ENCODE peak calls at places on chromosomes 4 and X, in six cellular contexts. One of them, this sample, is unnamed.

GRCh38 chrX:37686348-37686736 is 751 bp downstream of the XK start:
- DNase-seq in stimulated activated CD4-positive, alpha-beta T cell treated with anti-CD3 and anti-CD28 coated beads, Interleukin-15, amount 100 ng/mL, for 24 hours: no peak
- DNase-seq in bronchial epithelial cell: no peak
- DNase-seq in IMR-90: no peak
- DNase-seq in amygdala: no peak
- DNase-seq in RWPE1: no peak
- DNase-seq in this sample: no peak

GRCh38 chr4:25966171-25966570 is 52.2 kb downstream of the SMIM20 start:
- DNase-seq in IMR-90: peak; percentile 77
- DNase-seq in amygdala: no peak
- DNase-seq in RWPE1: no peak
- DNase-seq in stimulated activated CD4-positive, alpha-beta T cell treated with anti-CD3 and anti-CD28 coated beads, Interleukin-15, amount 100 ng/mL, for 24 hours: no peak
- DNase-seq in bronchial epithelial cell: no peak
- DNase-seq in this sample: no peak

GRCh38 chr4:186700746-186701145 is 22.9 kb downstream of the FAT1 start:
- DNase-seq in stimulated activated CD4-positive, alpha-beta T cell treated with anti-CD3 and anti-CD28 coated beads, Interleukin-15, amount 100 ng/mL, for 24 hours: no peak
- DNase-seq in RWPE1: no peak
- DNase-seq in bronchial epithelial cell: no peak
- DNase-seq in amygdala: peak; percentile 67
- DNase-seq in IMR-90: peak; percentile 76
- DNase-seq in this sample: no peak

GRCh38 chr4:44563496-44563895 is 87.9 kb downstream of the YIPF7 start:
- DNase-seq in IMR-90: no peak
- DNase-seq in amygdala: no peak
- DNase-seq in RWPE1: no peak
- DNase-seq in stimulated activated CD4-positive, alpha-beta T cell treated with anti-CD3 and anti-CD28 coated beads, Interleukin-15, amount 100 ng/mL, for 24 hours: no peak
- DNase-seq in bronchial epithelial cell: peak; percentile 35
- DNase-seq in this sample: no peak

GRCh38 chr4:101211146-101211553 is 136.2 kb downstream of the PPP3CA start:
- DNase-seq in amygdala: no peak
- DNase-seq in stimulated activated CD4-positive, alpha-beta T cell treated with anti-CD3 and anti-CD28 coated beads, Interleukin-15, amount 100 ng/mL, for 24 hours: no peak
- DNase-seq in IMR-90: peak; percentile 58
- DNase-seq in bronchial epithelial cell: peak; percentile 60
- DNase-seq in RWPE1: peak; percentile 29
- DNase-seq in this sample: no peak

GRCh38 chrX:139126493-139126892 is 404.0 kb upstream of the F9 start:
- DNase-seq in RWPE1: no peak
- DNase-seq in bronchial epithelial cell: peak; percentile 51
- DNase-seq in stimulated activated CD4-positive, alpha-beta T cell treated with anti-CD3 and anti-CD28 coated beads, Interleukin-15, amount 100 ng/mL, for 24 hours: no peak
- DNase-seq in amygdala: no peak
- DNase-seq in IMR-90: no peak
- DNase-seq in this sample: no peak

GRCh38 chr4:77921701-77922100 is 59.1 kb downstream of the MRPL1 start:
- DNase-seq in IMR-90: peak; percentile 96
- DNase-seq in stimulated activated CD4-positive, alpha-beta T cell treated with anti-CD3 and anti-CD28 coated beads, Interleukin-15, amount 100 ng/mL, for 24 hours: no peak
- DNase-seq in amygdala: no peak
- DNase-seq in bronchial epithelial cell: peak; percentile 98
- DNase-seq in RWPE1: peak; percentile 82
- DNase-seq in this sample: peak; percentile 82

GRCh38 chr4:100289530-100289888 is 99.2 kb upstream of the DDIT4L start:
- DNase-seq in IMR-90: no peak
- DNase-seq in bronchial epithelial cell: peak; percentile 49
- DNase-seq in stimulated activated CD4-positive, alpha-beta T cell treated with anti-CD3 and anti-CD28 coated beads, Interleukin-15, amount 100 ng/mL, for 24 hours: no peak
- DNase-seq in RWPE1: no peak
- DNase-seq in amygdala: no peak
- DNase-seq in this sample: no peak

GRCh38 chrX:96987228-96987627 is 103.5 kb downstream of the RPA4 start:
- DNase-seq in bronchial epithelial cell: peak; percentile 9
- DNase-seq in IMR-90: peak; percentile 75
- DNase-seq in amygdala: no peak
- DNase-seq in stimulated activated CD4-positive, alpha-beta T cell treated with anti-CD3 and anti-CD28 coated beads, Interleukin-15, amount 100 ng/mL, for 24 hours: no peak
- DNase-seq in RWPE1: no peak
- DNase-seq in this sample: peak; percentile 43

GRCh38 chr4:53618321-53618720 is 27.0 kb upstream of the LNX1 start:
- DNase-seq in stimulated activated CD4-positive, alpha-beta T cell treated with anti-CD3 and anti-CD28 coated beads, Interleukin-15, amount 100 ng/mL, for 24 hours: no peak
- DNase-seq in RWPE1: no peak
- DNase-seq in IMR-90: no peak
- DNase-seq in bronchial epithelial cell: no peak
- DNase-seq in amygdala: no peak
- DNase-seq in this sample: no peak

GRCh38 chr4:59598233-59598618 is 1601.9 kb upstream of the ADGRL3 start:
- DNase-seq in IMR-90: no peak
- DNase-seq in amygdala: no peak
- DNase-seq in stimulated activated CD4-positive, alpha-beta T cell treated with anti-CD3 and anti-CD28 coated beads, Interleukin-15, amount 100 ng/mL, for 24 hours: no peak
- DNase-seq in bronchial epithelial cell: no peak
- DNase-seq in RWPE1: no peak
- DNase-seq in this sample: no peak

GRCh38 chr4:42574873-42575272 is 82.0 kb downstream of the ATP8A1 start:
- DNase-seq in RWPE1: no peak
- DNase-seq in amygdala: no peak
- DNase-seq in bronchial epithelial cell: no peak
- DNase-seq in stimulated activated CD4-positive, alpha-beta T cell treated with anti-CD3 and anti-CD28 coated beads, Interleukin-15, amount 100 ng/mL, for 24 hours: no peak
- DNase-seq in IMR-90: no peak
- DNase-seq in this sample: peak; percentile 2

GRCh38 chr4:24550773-24551172 is 33.6 kb downstream of the DHX15 start:
- DNase-seq in RWPE1: no peak
- DNase-seq in IMR-90: no peak
- DNase-seq in amygdala: no peak
- DNase-seq in stimulated activated CD4-positive, alpha-beta T cell treated with anti-CD3 and anti-CD28 coated beads, Interleukin-15, amount 100 ng/mL, for 24 hours: no peak
- DNase-seq in bronchial epithelial cell: no peak
- DNase-seq in this sample: no peak

GRCh38 chr4:16914208-16914607 is 15.8 kb upstream of the LDB2 start:
- DNase-seq in stimulated activated CD4-positive, alpha-beta T cell treated with anti-CD3 and anti-CD28 coated beads, Interleukin-15, amount 100 ng/mL, for 24 hours: no peak
- DNase-seq in IMR-90: peak; percentile 34
- DNase-seq in RWPE1: no peak
- DNase-seq in amygdala: no peak
- DNase-seq in bronchial epithelial cell: peak; percentile 18
- DNase-seq in this sample: peak; percentile 84

GRCh38 chr4:7196283-7196651 is 3.9 kb downstream of the SORCS2 start:
- DNase-seq in RWPE1: no peak
- DNase-seq in stimulated activated CD4-positive, alpha-beta T cell treated with anti-CD3 and anti-CD28 coated beads, Interleukin-15, amount 100 ng/mL, for 24 hours: no peak
- DNase-seq in amygdala: no peak
- DNase-seq in IMR-90: no peak
- DNase-seq in bronchial epithelial cell: no peak
- DNase-seq in this sample: no peak

GRCh38 chr4:151798678-151799416 is 38.0 kb upstream of the GATB start:
- DNase-seq in RWPE1: no peak
- DNase-seq in amygdala: no peak
- DNase-seq in bronchial epithelial cell: no peak
- DNase-seq in stimulated activated CD4-positive, alpha-beta T cell treated with anti-CD3 and anti-CD28 coated beads, Interleukin-15, amount 100 ng/mL, for 24 hours: no peak
- DNase-seq in IMR-90: no peak
- DNase-seq in this sample: no peak

GRCh38 chr4:105930696-105931095 is 35.4 kb downstream of the NPNT start:
- DNase-seq in IMR-90: no peak
- DNase-seq in stimulated activated CD4-positive, alpha-beta T cell treated with anti-CD3 and anti-CD28 coated beads, Interleukin-15, amount 100 ng/mL, for 24 hours: no peak
- DNase-seq in amygdala: no peak
- DNase-seq in bronchial epithelial cell: no peak
- DNase-seq in RWPE1: no peak
- DNase-seq in this sample: no peak

GRCh38 chr4:75514949-75515612 is 808 bp downstream of the THAP6 start:
- DNase-seq in IMR-90: no peak
- DNase-seq in stimulated activated CD4-positive, alpha-beta T cell treated with anti-CD3 and anti-CD28 coated beads, Interleukin-15, amount 100 ng/mL, for 24 hours: peak; percentile 26
- DNase-seq in amygdala: no peak
- DNase-seq in bronchial epithelial cell: no peak
- DNase-seq in RWPE1: no peak
- DNase-seq in this sample: no peak

GRCh38 chrX:43849173-43849572 is 33.1 kb downstream of the MAOB start:
- DNase-seq in IMR-90: no peak
- DNase-seq in RWPE1: no peak
- DNase-seq in amygdala: no peak
- DNase-seq in bronchial epithelial cell: no peak
- DNase-seq in stimulated activated CD4-positive, alpha-beta T cell treated with anti-CD3 and anti-CD28 coated beads, Interleukin-15, amount 100 ng/mL, for 24 hours: no peak
- DNase-seq in this sample: no peak

GRCh38 chrX:103215768-103216085 is 819 bp downstream of the BEX4 start:
- DNase-seq in bronchial epithelial cell: no peak
- DNase-seq in stimulated activated CD4-positive, alpha-beta T cell treated with anti-CD3 and anti-CD28 coated beads, Interleukin-15, amount 100 ng/mL, for 24 hours: no peak
- DNase-seq in amygdala: no peak
- DNase-seq in RWPE1: no peak
- DNase-seq in IMR-90: no peak
- DNase-seq in this sample: peak; percentile 4

GRCh38 chrX:88982183-88982582 is 235.2 kb downstream of the CPXCR1 start:
- DNase-seq in IMR-90: no peak
- DNase-seq in amygdala: no peak
- DNase-seq in bronchial epithelial cell: no peak
- DNase-seq in stimulated activated CD4-positive, alpha-beta T cell treated with anti-CD3 and anti-CD28 coated beads, Interleukin-15, amount 100 ng/mL, for 24 hours: no peak
- DNase-seq in RWPE1: no peak
- DNase-seq in this sample: no peak

GRCh38 chr4:177041356-177041755 is 248.6 kb upstream of the VEGFC start:
- DNase-seq in amygdala: no peak
- DNase-seq in RWPE1: no peak
- DNase-seq in IMR-90: no peak
- DNase-seq in bronchial epithelial cell: peak; percentile 17
- DNase-seq in stimulated activated CD4-positive, alpha-beta T cell treated with anti-CD3 and anti-CD28 coated beads, Interleukin-15, amount 100 ng/mL, for 24 hours: no peak
- DNase-seq in this sample: no peak

GRCh38 chrX:151153086-151153485 is 23.3 kb upstream of the GPR50 start:
- DNase-seq in IMR-90: peak; percentile 28
- DNase-seq in RWPE1: peak; percentile 57
- DNase-seq in amygdala: peak; percentile 30
- DNase-seq in stimulated activated CD4-positive, alpha-beta T cell treated with anti-CD3 and anti-CD28 coated beads, Interleukin-15, amount 100 ng/mL, for 24 hours: no peak
- DNase-seq in bronchial epithelial cell: peak; percentile 59
- DNase-seq in this sample: peak; percentile 69

GRCh38 chr4:8847331-8847730 is 24.3 kb downstream of the HMX1 start:
- DNase-seq in bronchial epithelial cell: no peak
- DNase-seq in stimulated activated CD4-positive, alpha-beta T cell treated with anti-CD3 and anti-CD28 coated beads, Interleukin-15, amount 100 ng/mL, for 24 hours: no peak
- DNase-seq in RWPE1: no peak
- DNase-seq in IMR-90: no peak
- DNase-seq in amygdala: no peak
- DNase-seq in this sample: no peak

GRCh38 chr4:170978990-170979389 is 834.2 kb upstream of the GALNTL6 start:
- DNase-seq in bronchial epithelial cell: no peak
- DNase-seq in IMR-90: no peak
- DNase-seq in stimulated activated CD4-positive, alpha-beta T cell treated with anti-CD3 and anti-CD28 coated beads, Interleukin-15, amount 100 ng/mL, for 24 hours: no peak
- DNase-seq in RWPE1: no peak
- DNase-seq in amygdala: no peak
- DNase-seq in this sample: no peak

GRCh38 chr4:8835521-8836365 is 35.9 kb downstream of the HMX1 start:
- DNase-seq in RWPE1: no peak
- DNase-seq in stimulated activated CD4-positive, alpha-beta T cell treated with anti-CD3 and anti-CD28 coated beads, Interleukin-15, amount 100 ng/mL, for 24 hours: no peak
- DNase-seq in amygdala: no peak
- DNase-seq in bronchial epithelial cell: no peak
- DNase-seq in IMR-90: no peak
- DNase-seq in this sample: no peak

GRCh38 chr4:8746523-8747466 is 124.8 kb downstream of the HMX1 start:
- DNase-seq in RWPE1: no peak
- DNase-seq in amygdala: no peak
- DNase-seq in stimulated activated CD4-positive, alpha-beta T cell treated with anti-CD3 and anti-CD28 coated beads, Interleukin-15, amount 100 ng/mL, for 24 hours: no peak
- DNase-seq in IMR-90: no peak
- DNase-seq in bronchial epithelial cell: no peak
- DNase-seq in this sample: no peak

GRCh38 chr4:48268956-48269860 is at the start of gene TEC:
- DNase-seq in RWPE1: peak; percentile 52
- DNase-seq in amygdala: no peak
- DNase-seq in bronchial epithelial cell: peak; percentile 15
- DNase-seq in stimulated activated CD4-positive, alpha-beta T cell treated with anti-CD3 and anti-CD28 coated beads, Interleukin-15, amount 100 ng/mL, for 24 hours: peak; percentile 63
- DNase-seq in IMR-90: no peak
- DNase-seq in this sample: peak; percentile 45

GRCh38 chr4:111991797-111992196 is 153.5 kb upstream of the FAM241A start:
- DNase-seq in bronchial epithelial cell: peak; percentile 98
- DNase-seq in IMR-90: peak; percentile 53
- DNase-seq in amygdala: no peak
- DNase-seq in RWPE1: peak; percentile 56
- DNase-seq in stimulated activated CD4-positive, alpha-beta T cell treated with anti-CD3 and anti-CD28 coated beads, Interleukin-15, amount 100 ng/mL, for 24 hours: no peak
- DNase-seq in this sample: peak; percentile 5

GRCh38 chr4:47615385-47615784 is 130.3 kb downstream of the ATP10D start:
- DNase-seq in amygdala: no peak
- DNase-seq in bronchial epithelial cell: peak; percentile 26
- DNase-seq in RWPE1: no peak
- DNase-seq in IMR-90: peak; percentile 63
- DNase-seq in stimulated activated CD4-positive, alpha-beta T cell treated with anti-CD3 and anti-CD28 coated beads, Interleukin-15, amount 100 ng/mL, for 24 hours: no peak
- DNase-seq in this sample: no peak

GRCh38 chrX:22855693-22856092 is 144.1 kb upstream of the DDX53 start:
- DNase-seq in RWPE1: no peak
- DNase-seq in amygdala: no peak
- DNase-seq in IMR-90: no peak
- DNase-seq in bronchial epithelial cell: no peak
- DNase-seq in stimulated activated CD4-positive, alpha-beta T cell treated with anti-CD3 and anti-CD28 coated beads, Interleukin-15, amount 100 ng/mL, for 24 hours: no peak
- DNase-seq in this sample: no peak

GRCh38 chr4:182549386-182549785 is 306.2 kb downstream of the TENM3 start:
- DNase-seq in bronchial epithelial cell: no peak
- DNase-seq in amygdala: no peak
- DNase-seq in RWPE1: no peak
- DNase-seq in stimulated activated CD4-positive, alpha-beta T cell treated with anti-CD3 and anti-CD28 coated beads, Interleukin-15, amount 100 ng/mL, for 24 hours: no peak
- DNase-seq in IMR-90: no peak
- DNase-seq in this sample: no peak

GRCh38 chr4:174210952-174211490 is 72.4 kb downstream of the FBXO8 start:
- DNase-seq in IMR-90: peak; percentile 62
- DNase-seq in bronchial epithelial cell: peak; percentile 63
- DNase-seq in stimulated activated CD4-positive, alpha-beta T cell treated with anti-CD3 and anti-CD28 coated beads, Interleukin-15, amount 100 ng/mL, for 24 hours: no peak
- DNase-seq in RWPE1: no peak
- DNase-seq in amygdala: no peak
- DNase-seq in this sample: no peak

This sample was measured in adipocyte.